ENCODE peak calls at places on chromosome 14, in four cellular contexts. A, U, K and W are unnamed samples.
A peak's percentile ranks its signal among the peaks of the same experiment; 100 is the strongest.

GRCh38 chr14:62689741-62690140 is 355.5 kb downstream of the KCNH5 start:
- DNase-seq in A (peak; percentile 34), U (no peak), K (no peak), W (no peak)

GRCh38 chr14:68978550-68978911 is 571 bp downstream of the ACTN1 start:
- DNase-seq in A (peak; percentile 69), U (no peak), K (peak; percentile 78), W (no peak)

GRCh38 chr14:104591506-104592291 is 12.1 kb downstream of the C14orf180 start:
- DNase-seq in A (no peak), U (no peak), K (no peak), W (no peak)

GRCh38 chr14:48967419-48967818 is 618.8 kb downstream of the RPS29 start:
- DNase-seq in A (no peak), U (no peak), K (no peak), W (peak; percentile 8)

GRCh38 chr14:94334837-94335236 is 11.7 kb upstream of the SERPINA6 start:
- DNase-seq in A (no peak), U (no peak), K (no peak), W (no peak)

GRCh38 chr14:21136024-21136423 is 19.8 kb downstream of the OR5AU1 start:
- DNase-seq in A (peak; percentile 19), U (no peak), K (no peak), W (peak; percentile 12)

GRCh38 chr14:26163761-26164160 is 434.1 kb downstream of the NOVA1 start:
- DNase-seq in A (peak; percentile 84), U (no peak), K (peak; percentile 52), W (peak; percentile 20)

GRCh38 chr14:54783660-54784015 is 119.0 kb downstream of the GCH1 start:
- DNase-seq in A (no peak), U (no peak), K (no peak), W (no peak)

GRCh38 chr14:104874571-104875411 is 9.7 kb downstream of the CEP170B start:
- DNase-seq in A (no peak), U (no peak), K (no peak), W (no peak)

GRCh38 chr14:101774814-101775213 is 13.3 kb downstream of the PPP2R5C start:
- DNase-seq in A (no peak), U (no peak), K (no peak), W (no peak)

GRCh38 chr14:78232666-78233065 is 62.5 kb downstream of the NRXN3 start:
- DNase-seq in A (no peak), U (no peak), K (no peak), W (no peak)

GRCh38 chr14:55160989-55161388 is 30.4 kb downstream of the DLGAP5 start:
- DNase-seq in A (no peak), U (no peak), K (no peak), W (peak; percentile 54)

GRCh38 chr14:96888593-96888992 is 91.4 kb downstream of the VRK1 start:
- DNase-seq in A (peak; percentile 57), U (no peak), K (no peak), W (no peak)

GRCh38 chr14:28635387-28635786 is 131.2 kb upstream of the FOXG1 start:
- DNase-seq in A (peak; percentile 13), U (no peak), K (no peak), W (peak; percentile 16)

GRCh38 chr14:47277703-47278102 is 397.7 kb downstream of the MDGA2 start:
- DNase-seq in A (peak; percentile 72), U (no peak), K (no peak), W (no peak)

GRCh38 chr14:58746261-58746660 is 108.5 kb downstream of the DACT1 start:
- DNase-seq in A (no peak), U (no peak), K (no peak), W (peak; percentile 92)

GRCh38 chr14:101833045-101833444 is 71.5 kb downstream of the PPP2R5C start:
- DNase-seq in A (no peak), U (no peak), K (no peak), W (no peak)

GRCh38 chr14:65103150-65103760 is 938 bp upstream of the MAX start:
- DNase-seq in A (peak; percentile 18), U (no peak), K (no peak), W (peak; percentile 27)

GRCh38 chr14:89855961-89856360 is 98.6 kb downstream of the EFCAB11 start:
- DNase-seq in A (no peak), U (no peak), K (no peak), W (peak; percentile 89)

GRCh38 chr14:95121911-95122696 is 35.2 kb downstream of the DICER1 start:
- DNase-seq in A (no peak), U (no peak), K (no peak), W (no peak)

GRCh38 chr14:82667006-82667405 is 1133.4 kb upstream of the SEL1L start:
- DNase-seq in A (no peak), U (no peak), K (no peak), W (no peak)

GRCh38 chr14:89466460-89466859 is 49.4 kb upstream of the FOXN3 start:
- DNase-seq in A (peak; percentile 76), U (no peak), K (no peak), W (no peak)

GRCh38 chr14:55611859-55612258 is 31.9 kb downstream of the KTN1 start:
- DNase-seq in A (no peak), U (no peak), K (no peak), W (no peak)

GRCh38 chr14:66045572-66046021 is 440.6 kb upstream of the CCDC196 start:
- DNase-seq in A (peak; percentile 93), U (no peak), K (no peak), W (no peak)

GRCh38 chr14:68662395-68662794 is 130.5 kb downstream of the ZFP36L1 start:
- DNase-seq in A (no peak), U (no peak), K (no peak), W (peak; percentile 16)

GRCh38 chr14:68741839-68742470 is 50.9 kb downstream of the ZFP36L1 start:
- DNase-seq in A (no peak), U (no peak), K (no peak), W (no peak)

GRCh38 chr14:20184181-20184580 is 6.5 kb upstream of the OR11G2 start:
- DNase-seq in A (no peak), U (no peak), K (no peak), W (no peak)

GRCh38 chr14:75144944-75145343 is 18.1 kb upstream of the NEK9 start:
- DNase-seq in A (no peak), U (no peak), K (no peak), W (no peak)

GRCh38 chr14:102225386-102225785 is 79.6 kb downstream of the MOK start:
- DNase-seq in A (no peak), U (no peak), K (no peak), W (no peak)

GRCh38 chr14:94374749-94375148 is 13.7 kb downstream of the SERPINA1 start:
- DNase-seq in A (no peak), U (no peak), K (no peak), W (peak; percentile 23)

GRCh38 chr14:100012928-100013327 is 52.3 kb upstream of the EVL start:
- DNase-seq in A (no peak), U (no peak), K (no peak), W (no peak)

GRCh38 chr14:76203086-76204001 is 51.6 kb downstream of the GPATCH2L start:
- DNase-seq in A (peak; percentile 20), U (peak; percentile 5), K (no peak), W (peak; percentile 100)

GRCh38 chr14:72636094-72636493 is 257.8 kb downstream of the DPF3 start:
- DNase-seq in A (no peak), U (no peak), K (no peak), W (peak; percentile 79)
- H4K5ac ChIP-seq in A (no peak overlapping the region), U (no peak overlapping the region), K (no peak overlapping the region), W (peak overlapping the region; percentile 99)

GRCh38 chr14:93268406-93268805 is 61.4 kb downstream of the UBR7 start:
- DNase-seq in A (no peak), U (no peak), K (no peak), W (no peak)
- H4K5ac ChIP-seq in A (no peak overlapping the region), U (no peak overlapping the region), K (no peak overlapping the region), W (no peak overlapping the region)

GRCh38 chr14:61153436-61153835 is 127.7 kb downstream of the TMEM30B start:
- DNase-seq in A (peak; percentile 77), U (no peak), K (no peak), W (peak; percentile 49)
- H4K5ac ChIP-seq in A (no peak overlapping the region), U (no peak overlapping the region), K (no peak overlapping the region), W (peak overlapping the region; percentile 97)

GRCh38 chr14:106163316-106163715 is 636.9 kb downstream of the TMEM121 start:
- DNase-seq in A (no peak), U (no peak), K (no peak), W (no peak)

GRCh38 chr14:106166232-106166631 is 639.8 kb downstream of the TMEM121 start:
- DNase-seq in A (no peak), U (no peak), K (no peak), W (no peak)

GRCh38 chr14:106166650-106167204 is 640.3 kb downstream of the TMEM121 start:
- DNase-seq in A (no peak), U (no peak), K (no peak), W (no peak)
- H4K5ac ChIP-seq in A (no peak overlapping the region), U (no peak overlapping the region), K (no peak overlapping the region), W (no peak overlapping the region)

GRCh38 chr14:91108941-91109611 is 4.8 kb upstream of the DGLUCY start:
- DNase-seq in A (no peak), U (no peak), K (no peak), W (no peak)
- H4K5ac ChIP-seq in A (no peak overlapping the region), U (no peak overlapping the region), K (no peak overlapping the region), W (peak overlapping the region; percentile 60)

GRCh38 chr14:50669441-50669986 is 1.4 kb upstream of the SAV1 start:
- DNase-seq in A (peak; percentile 47), U (no peak), K (no peak), W (no peak)
- H4K5ac ChIP-seq in A (no peak overlapping the region), U (peak overlapping the region; percentile 19), K (peak overlapping the region; percentile 86), W (peak overlapping the region; percentile 77)